ENCODE peak calls at places on chromosomes 3 and 15, in seven cellular contexts. P is WERI-Rb-1, V is endothelial cell of umbilical vein, U is heart left ventricle, T is A549, G is body of pancreas, R is neuronal stem cell. D is an unnamed sample.

GRCh38 chr3:169992156-169992555 is 25.5 kb downstream of the SEC62 start:
- DNase-seq in P (no peak), V (no peak), U (no peak), T (no peak), G (no peak), R (no peak), D (no peak)

GRCh38 chr3:117842086-117842485 is 1132.5 kb downstream of the TUSC7 start:
- DNase-seq in P (no peak), V (no peak), U (no peak), T (no peak), G (no peak), R (no peak), D (no peak)

GRCh38 chr15:73908030-73908821 is 18.0 kb upstream of the LOXL1 start:
- DNase-seq in P (peak; percentile 87), V (peak; percentile 63), U (peak; percentile 84), T (peak; percentile 52), G (peak; percentile 82), R (peak; percentile 70), D (peak; percentile 67)

GRCh38 chr15:43420876-43421275 is 50.0 kb downstream of the TUBGCP4 start:
- DNase-seq in P (no peak), V (no peak), U (no peak), T (no peak), G (no peak), R (no peak), D (no peak)

GRCh38 chr15:92840149-92840548 is 60.0 kb upstream of the CHD2 start:
- DNase-seq in P (no peak), V (no peak), U (no peak), T (no peak), G (peak; percentile 49), R (no peak), D (no peak)

GRCh38 chr3:114855839-114856238 is 291.2 kb downstream of the ZBTB20 start:
- DNase-seq in P (no peak), V (no peak), U (no peak), T (no peak), G (no peak), R (no peak), D (no peak)

GRCh38 chr3:126678691-126679317 is 23.9 kb upstream of the TXNRD3 start:
- DNase-seq in P (peak; percentile 60), V (no peak), U (no peak), T (no peak), G (no peak), R (no peak), D (no peak)

GRCh38 chr3:158105124-158105709 is 1.0 kb downstream of the SHOX2 start:
- DNase-seq in P (peak; percentile 50), V (no peak), U (peak; percentile 17), T (peak; percentile 19), G (no peak), R (no peak), D (no peak)

GRCh38 chr15:80106051-80106450 is 46.6 kb downstream of the ZFAND6 start:
- DNase-seq in P (no peak), V (no peak), U (no peak), T (no peak), G (no peak), R (no peak), D (no peak)

GRCh38 chr15:85276508-85276907 is 103.9 kb upstream of the AKAP13 start:
- DNase-seq in P (no peak), V (no peak), U (no peak), T (no peak), G (no peak), R (no peak), D (no peak)

GRCh38 chr3:164018500-164018899 is 1059.8 kb downstream of the SI start:
- DNase-seq in P (no peak), V (no peak), U (no peak), T (no peak), G (no peak), R (no peak), D (no peak)

GRCh38 chr3:47491777-47492176 is 16.0 kb upstream of the SCAP start:
- DNase-seq in P (no peak), V (no peak), U (no peak), T (no peak), G (no peak), R (no peak), D (no peak)

GRCh38 chr3:105222568-105223093 is 144.1 kb upstream of the ALCAM start:
- DNase-seq in P (no peak), V (no peak), U (no peak), T (no peak), G (no peak), R (no peak), D (no peak)

GRCh38 chr3:116005404-116005803 is 382.1 kb downstream of the GAP43 start:
- DNase-seq in P (peak; percentile 62), V (no peak), U (no peak), T (peak; percentile 54), G (peak; percentile 19), R (no peak), D (no peak)

GRCh38 chr15:97884513-97885131 is 75.9 kb upstream of the ARRDC4 start:
- DNase-seq in P (no peak), V (no peak), U (no peak), T (no peak), G (no peak), R (no peak), D (no peak)

GRCh38 chr15:81222007-81222406 is 25.3 kb downstream of the IL16 start:
- DNase-seq in P (no peak), V (no peak), U (no peak), T (no peak), G (no peak), R (no peak), D (no peak)

GRCh38 chr15:41782486-41783271 is 8.4 kb downstream of the MAPKBP1 start:
- DNase-seq in P (no peak), V (no peak), U (no peak), T (no peak), G (no peak), R (no peak), D (no peak)

GRCh38 chr3:25830373-25831305 is 40.7 kb downstream of the OXSM start:
- DNase-seq in P (no peak), V (no peak), U (no peak), T (no peak), G (no peak), R (no peak), D (no peak)

GRCh38 chr3:195284842-195285241 is 13.9 kb upstream of the XXYLT1 start:
- DNase-seq in P (no peak), V (no peak), U (no peak), T (no peak), G (no peak), R (no peak), D (no peak)

GRCh38 chr3:195291121-195291520 is 20.2 kb upstream of the XXYLT1 start:
- DNase-seq in P (no peak), V (no peak), U (no peak), T (no peak), G (no peak), R (no peak), D (no peak)

GRCh38 chr3:195282982-195283381 is 12.0 kb upstream of the XXYLT1 start:
- DNase-seq in P (no peak), V (no peak), U (no peak), T (no peak), G (no peak), R (no peak), D (no peak)

GRCh38 chr3:195286115-195286872 is 15.3 kb upstream of the XXYLT1 start:
- DNase-seq in P (no peak), V (peak; percentile 53), U (no peak), T (no peak), G (no peak), R (no peak), D (no peak)

DNA sequence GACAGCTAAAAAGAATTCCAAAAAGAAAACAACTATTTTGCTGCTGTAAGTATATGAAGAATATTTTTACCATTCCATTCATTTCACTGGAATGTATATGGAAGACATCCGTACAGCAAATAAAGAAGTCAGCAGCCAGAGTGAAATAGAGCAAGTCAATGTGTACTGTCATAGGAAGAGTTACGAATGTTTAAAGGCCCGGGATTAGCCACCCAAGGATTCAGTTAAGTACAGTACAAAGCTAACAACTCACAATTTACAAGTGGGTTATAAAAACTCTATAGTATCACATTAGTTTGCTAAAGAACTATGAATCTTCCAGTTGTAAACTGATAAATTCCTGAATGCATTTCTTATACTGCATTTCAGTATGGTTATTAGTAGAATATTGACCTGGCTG is 14.4 kb upstream of the XXYLT1 start:
- DNase-seq in P (no peak), V (no peak), U (no peak), T (no peak), G (no peak), R (no peak), D (no peak)
- H3K27ac ChIP-seq in P (no peak overlapping the region), V (no peak overlapping the region), U (no peak overlapping the region), T (no peak overlapping the region), G (no peak overlapping the region), R (no peak overlapping the region), D (no peak overlapping the region)

DNA sequence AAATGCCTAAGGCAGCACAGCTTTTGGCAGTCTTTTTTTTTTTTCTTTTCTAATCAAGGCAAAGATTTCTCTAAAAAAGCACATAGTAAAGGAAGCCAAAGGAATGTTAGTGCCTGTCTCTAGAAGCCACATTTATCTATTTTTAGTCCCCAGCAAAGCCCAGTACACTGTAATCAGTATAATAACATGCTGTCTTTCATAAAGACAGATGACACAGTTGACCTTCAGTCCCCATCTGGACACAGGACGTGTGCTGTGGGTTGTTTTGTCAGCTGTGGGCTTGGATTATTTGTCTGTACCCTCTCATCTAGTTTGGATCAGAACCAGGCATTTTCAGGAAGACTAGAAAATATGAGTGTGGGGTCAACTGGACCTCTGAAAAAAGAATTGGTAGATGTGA is 110.4 kb upstream of the CTNNB1 start:
- DNase-seq in P (no peak), V (no peak), U (no peak), T (no peak), G (no peak), R (no peak), D (no peak)
- H3K27ac ChIP-seq in P (no peak overlapping the region), V (no peak overlapping the region), U (no peak overlapping the region), T (no peak overlapping the region), G (no peak overlapping the region), R (no peak overlapping the region), D (no peak overlapping the region)

DNA sequence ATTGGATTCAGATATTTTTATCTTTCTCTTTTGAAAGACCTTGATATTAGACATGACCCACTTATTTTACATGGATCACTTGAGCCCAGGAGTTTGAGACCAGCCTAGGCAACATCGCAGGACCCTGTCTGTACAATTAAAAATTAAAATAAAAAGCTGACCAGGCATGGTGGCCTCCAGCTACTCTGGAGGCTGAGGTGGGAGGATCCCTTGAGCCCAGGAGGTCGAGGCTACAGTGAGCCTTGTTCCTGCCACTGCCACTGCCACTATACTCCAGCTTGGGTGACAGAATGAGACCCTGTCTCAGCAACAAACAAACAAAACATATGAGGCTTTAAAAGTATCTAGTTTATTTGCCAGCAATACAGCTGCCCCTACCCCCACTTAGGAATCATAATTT is 1.6 kb downstream of the RNF7 start:
- DNase-seq in P (no peak), V (no peak), U (no peak), T (no peak), G (no peak), R (no peak), D (no peak)
- H3K27ac ChIP-seq in P (no peak overlapping the region), V (peak overlapping the region; percentile 72), U (peak overlapping the region; percentile 97), T (peak overlapping the region; percentile 87), G (no peak overlapping the region), R (no peak overlapping the region), D (no peak overlapping the region)

DNA sequence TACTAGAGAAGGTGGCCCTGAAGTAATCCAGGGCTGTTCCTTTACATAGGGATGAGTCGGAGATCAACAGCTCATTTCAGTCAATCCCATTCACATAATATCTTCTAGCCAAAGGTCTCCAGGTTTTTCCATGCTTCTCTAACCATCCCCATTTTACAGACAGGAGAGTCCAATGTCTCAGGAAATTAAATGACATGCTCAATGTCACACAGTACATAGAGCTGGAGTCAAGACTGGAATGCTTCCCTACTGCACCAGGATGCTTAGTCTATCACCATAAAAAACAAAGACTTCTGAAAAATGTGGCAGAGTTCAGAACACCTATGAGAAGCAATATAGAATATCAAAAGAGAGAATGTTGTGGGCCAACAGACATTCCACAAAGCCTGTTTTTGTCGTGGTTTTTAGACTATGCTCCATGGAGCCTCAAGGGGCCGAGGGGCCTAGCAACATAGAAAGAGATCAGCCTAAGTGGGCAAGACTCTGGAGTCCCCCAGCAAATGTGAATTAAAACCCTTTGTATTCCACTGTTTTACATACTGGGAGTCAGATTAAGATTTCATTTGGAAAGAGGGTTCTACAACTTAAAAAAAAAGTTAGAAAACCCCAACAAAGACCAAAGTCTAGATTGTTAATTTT is 122.0 kb downstream of the THRB start:
- DNase-seq in P (no peak), V (no peak), U (no peak), T (no peak), G (no peak), R (no peak), D (no peak)
- H3K27ac ChIP-seq in P (no peak overlapping the region), V (no peak overlapping the region), U (peak overlapping the region; percentile 79), T (no peak overlapping the region), G (peak overlapping the region; percentile 39), R (no peak overlapping the region), D (no peak overlapping the region)